ENCODE peak calls at places on chromosomes 4 and X, in seven cellular contexts. C is mesendoderm, M is neuronal stem cell, B is IMR-90, Z is mesenchymal stem cell, S is H1, U is trophoblast cell. W is an unnamed sample.

GRCh38 chr4:40309250-40309774 is 25.8 kb upstream of the CHRNA9 start:
- DNase-seq in C (peak; percentile 96), M (peak; percentile 83), B (peak; percentile 77), Z (peak; percentile 83), S (peak; percentile 92), U (peak; percentile 91), W (peak; percentile 94)

GRCh38 chr4:10117424-10118354 is 1.1 kb upstream of the WDR1 start:
- DNase-seq in C (no peak), M (no peak), B (no peak), Z (peak; percentile 37), S (no peak), U (peak; percentile 33), W (no peak)

GRCh38 chrX:40358994-40359393 is 221.8 kb upstream of the ATP6AP2 start:
- DNase-seq in C (no peak), M (no peak), B (no peak), Z (no peak), S (no peak), U (no peak), W (no peak)

GRCh38 chrX:40314070-40314469 is 216.3 kb upstream of the BCOR start:
- DNase-seq in C (peak; percentile 68), M (no peak), B (no peak), Z (no peak), S (no peak), U (peak; percentile 5), W (peak; percentile 71)

GRCh38 chr4:161987611-161988010 is 176.2 kb downstream of the FSTL5 start:
- DNase-seq in C (peak; percentile 48), M (no peak), B (no peak), Z (no peak), S (no peak), U (no peak), W (no peak)

GRCh38 chr4:151324449-151325319 is 721 bp downstream of the SH3D19 start:
- DNase-seq in C (peak; percentile 93), M (peak; percentile 77), B (peak; percentile 47), Z (peak; percentile 87), S (peak; percentile 41), U (peak; percentile 67), W (peak; percentile 79)

GRCh38 chr4:78642934-78643333 is 91.4 kb downstream of the ANXA3 start:
- DNase-seq in C (no peak), M (no peak), B (no peak), Z (no peak), S (no peak), U (no peak), W (no peak)

GRCh38 chr4:17447675-17448298 is 64.1 kb downstream of the QDPR start:
- DNase-seq in C (peak; percentile 83), M (peak; percentile 65), B (peak; percentile 81), Z (peak; percentile 80), S (no peak), U (peak; percentile 49), W (peak; percentile 50)

GRCh38 chrX:11190745-11191510 is 79.8 kb downstream of the HCCS start:
- DNase-seq in C (no peak), M (no peak), B (no peak), Z (no peak), S (no peak), U (no peak), W (no peak)

GRCh38 chr4:86895692-86896488 is 3.7 kb upstream of the C4orf36 start:
- DNase-seq in C (peak; percentile 78), M (peak; percentile 54), B (peak; percentile 77), Z (peak; percentile 78), S (no peak), U (no peak), W (no peak)

GRCh38 chr4:90621080-90621479 is 493.9 kb downstream of the CCSER1 start:
- DNase-seq in C (no peak), M (no peak), B (no peak), Z (no peak), S (no peak), U (no peak), W (no peak)

GRCh38 chr4:3788366-3788660 is 22.1 kb downstream of the ADRA2C start:
- DNase-seq in C (no peak), M (no peak), B (no peak), Z (no peak), S (no peak), U (no peak), W (no peak)

GRCh38 chr4:165312506-165312905 is 15.0 kb upstream of the MSMO1 start:
- DNase-seq in C (no peak), M (no peak), B (peak; percentile 81), Z (peak; percentile 48), S (no peak), U (no peak), W (no peak)

GRCh38 chrX:14497184-14497666 is 32.1 kb upstream of the GLRA2 start:
- DNase-seq in C (no peak), M (no peak), B (peak; percentile 4), Z (peak; percentile 28), S (no peak), U (no peak), W (no peak)

GRCh38 chr4:70603856-70604255 is 11.8 kb downstream of the AMBN start:
- DNase-seq in C (no peak), M (no peak), B (peak; percentile 58), Z (peak; percentile 34), S (no peak), U (no peak), W (no peak)

GRCh38 chr4:182855877-182856276 is 61.3 kb downstream of the DCTD start:
- DNase-seq in C (no peak), M (no peak), B (no peak), Z (no peak), S (no peak), U (no peak), W (no peak)

GRCh38 chrX:9433596-9433995 is 31.3 kb upstream of the TBL1X start:
- DNase-seq in C (no peak), M (no peak), B (no peak), Z (no peak), S (no peak), U (no peak), W (no peak)

GRCh38 chrX:149476513-149476912 is 28.6 kb downstream of the IDS start:
- DNase-seq in C (no peak), M (no peak), B (no peak), Z (no peak), S (no peak), U (no peak), W (no peak)

DNA sequence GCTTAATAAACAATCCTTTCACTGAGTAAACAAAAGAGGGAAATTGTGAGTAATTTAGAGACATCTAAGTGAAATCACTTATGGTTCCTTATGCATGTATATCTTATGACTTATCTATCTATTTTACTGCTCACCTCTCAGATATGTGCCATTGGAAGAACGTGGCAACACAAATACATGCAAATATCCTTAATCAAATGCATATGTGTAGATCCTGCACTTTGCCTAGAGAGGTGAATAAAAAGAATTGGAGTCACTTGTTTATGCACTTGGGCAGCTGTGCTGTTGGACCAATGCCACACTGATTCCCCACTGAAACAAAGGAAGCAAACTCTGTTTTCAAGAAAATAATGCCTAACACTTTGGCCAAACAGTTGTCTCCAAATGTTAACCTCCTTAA is 106.4 kb upstream of the WDR44 start:
- DNase-seq in C (no peak), M (no peak), B (peak; percentile 61), Z (no peak), S (no peak), U (no peak), W (no peak)
- H3K18ac ChIP-seq in C (no peak overlapping the region), M (no peak overlapping the region), B (peak overlapping the region; percentile 74), Z (no peak overlapping the region), S (no peak overlapping the region), U (no peak overlapping the region), W (no peak overlapping the region)

GRCh38 chr4:8880851-8881250 is 9.2 kb upstream of the HMX1 start:
- DNase-seq in C (no peak), M (no peak), B (no peak), Z (no peak), S (no peak), U (no peak), W (no peak)
- H3K27me3 ChIP-seq in C (peaks cover 42% of the 10 kb centered on the region), M (peaks cover 83% of the 10 kb centered on the region), B (peaks cover 27% of the 10 kb centered on the region), Z (peaks cover 87% of the 10 kb centered on the region), S (peaks cover 77% of the 10 kb centered on the region), U (peaks cover 31% of the 10 kb centered on the region), W (peaks cover 60% of the 10 kb centered on the region)

DNA sequence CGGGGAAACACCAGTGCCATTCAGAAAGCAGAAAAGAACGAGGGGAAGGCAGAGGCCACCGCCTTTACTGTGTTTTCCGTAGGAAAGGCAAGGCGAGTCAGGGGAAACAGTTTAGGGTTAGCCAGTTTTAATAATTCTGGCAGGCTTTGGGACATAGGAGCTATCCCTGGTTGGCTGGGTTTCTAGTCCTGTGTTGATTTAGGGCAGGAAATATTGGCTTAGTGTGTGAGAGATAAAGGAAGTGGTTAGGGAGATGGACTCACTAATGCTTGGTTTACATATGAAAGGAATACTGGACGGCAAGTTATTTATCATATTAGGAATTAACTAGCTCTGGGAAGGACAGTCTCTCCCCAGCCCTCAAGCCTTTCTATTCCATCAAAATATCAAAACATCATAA is 53.1 kb downstream of the SYNPO2 start:
- DNase-seq in C (no peak), M (no peak), B (peak; percentile 49), Z (peak; percentile 47), S (no peak), U (no peak), W (no peak)
- H3K18ac ChIP-seq in C (no peak overlapping the region), M (no peak overlapping the region), B (no peak overlapping the region), Z (no peak overlapping the region), S (no peak overlapping the region), U (no peak overlapping the region), W (no peak overlapping the region)

GRCh38 chrX:99348256-99348655 is 1061.8 kb downstream of the PCDH19 start:
- DNase-seq in C (no peak), M (no peak), B (no peak), Z (no peak), S (no peak), U (no peak), W (no peak)
- H3K27me3 ChIP-seq in C (no peaks in the 10 kb centered on the region), M (no peaks in the 10 kb centered on the region), B (no peaks in the 10 kb centered on the region), Z (no peaks in the 10 kb centered on the region), S (no peaks in the 10 kb centered on the region), U (no peaks in the 10 kb centered on the region), W (no peaks in the 10 kb centered on the region)

GRCh38 chr4:181043486-181043885 is 1199.7 kb upstream of the TENM3 start:
- DNase-seq in C (no peak), M (no peak), B (no peak), Z (no peak), S (no peak), U (no peak), W (no peak)
- H3K18ac ChIP-seq in C (no peak overlapping the region), M (no peak overlapping the region), B (no peak overlapping the region), Z (no peak overlapping the region), S (no peak overlapping the region), U (no peak overlapping the region), W (no peak overlapping the region)